ENCODE peak calls at places on chromosome 19, in nine cellular contexts. One of them, this sample, is unnamed.
A peak's percentile ranks its signal among the peaks of the same experiment; 100 is the strongest.

GRCh38 chr19:42066075-42066754 is 3.8 kb downstream of the GRIK5 start:
- DNase-seq in bronchial epithelial cell: peak; percentile 21
- DNase-seq in AG04450: no peak
- DNase-seq in activated T-cell treated with anti-CD3 and anti-CD28 coated beads for 1 hour: no peak
- DNase-seq in posterior cingulate gyrus: peak; percentile 59
- DNase-seq in ELR: peak; percentile 39
- DNase-seq in Calu3: peak; percentile 60
- DNase-seq in stimulated activated CD8-positive, alpha-beta memory T cell treated with anti-CD3 and anti-CD28 coated beads, Interleukin-7, amount 100 ng/mL, for 48 hours: no peak
- DNase-seq in IMR-90: peak; percentile 19
- DNase-seq in this sample: no peak

GRCh38 chr19:17213334-17213733 is 1.8 kb upstream of the USE1 start:
- DNase-seq in bronchial epithelial cell: no peak
- DNase-seq in AG04450: no peak
- DNase-seq in activated T-cell treated with anti-CD3 and anti-CD28 coated beads for 1 hour: no peak
- DNase-seq in posterior cingulate gyrus: no peak
- DNase-seq in ELR: no peak
- DNase-seq in Calu3: no peak
- DNase-seq in stimulated activated CD8-positive, alpha-beta memory T cell treated with anti-CD3 and anti-CD28 coated beads, Interleukin-7, amount 100 ng/mL, for 48 hours: no peak
- DNase-seq in IMR-90: no peak
- DNase-seq in this sample: no peak

GRCh38 chr19:5292843-5293606 is 47.6 kb downstream of the PTPRS start:
- DNase-seq in bronchial epithelial cell: peak; percentile 26
- DNase-seq in AG04450: peak; percentile 36
- DNase-seq in activated T-cell treated with anti-CD3 and anti-CD28 coated beads for 1 hour: peak; percentile 34
- DNase-seq in posterior cingulate gyrus: peak; percentile 55
- DNase-seq in ELR: peak; percentile 79
- DNase-seq in Calu3: peak; percentile 51
- DNase-seq in stimulated activated CD8-positive, alpha-beta memory T cell treated with anti-CD3 and anti-CD28 coated beads, Interleukin-7, amount 100 ng/mL, for 48 hours: peak; percentile 20
- DNase-seq in IMR-90: peak; percentile 65
- DNase-seq in this sample: peak; percentile 70

GRCh38 chr19:18743281-18743825 is 47.8 kb downstream of the COMP start:
- DNase-seq in bronchial epithelial cell: peak; percentile 17
- DNase-seq in AG04450: peak; percentile 24
- DNase-seq in activated T-cell treated with anti-CD3 and anti-CD28 coated beads for 1 hour: no peak
- DNase-seq in posterior cingulate gyrus: no peak
- DNase-seq in ELR: no peak
- DNase-seq in Calu3: no peak
- DNase-seq in stimulated activated CD8-positive, alpha-beta memory T cell treated with anti-CD3 and anti-CD28 coated beads, Interleukin-7, amount 100 ng/mL, for 48 hours: no peak
- DNase-seq in IMR-90: peak; percentile 76
- DNase-seq in this sample: peak; percentile 92

GRCh38 chr19:51158474-51159129 is 16.5 kb downstream of the SIGLEC7 start:
- DNase-seq in bronchial epithelial cell: peak; percentile 33
- DNase-seq in AG04450: no peak
- DNase-seq in activated T-cell treated with anti-CD3 and anti-CD28 coated beads for 1 hour: peak; percentile 74
- DNase-seq in posterior cingulate gyrus: no peak
- DNase-seq in ELR: peak; percentile 51
- DNase-seq in Calu3: peak; percentile 88
- DNase-seq in stimulated activated CD8-positive, alpha-beta memory T cell treated with anti-CD3 and anti-CD28 coated beads, Interleukin-7, amount 100 ng/mL, for 48 hours: peak; percentile 70
- DNase-seq in IMR-90: peak; percentile 7
- DNase-seq in this sample: peak; percentile 55

GRCh38 chr19:19445911-19446361 is 40.5 kb downstream of the GATAD2A start:
- DNase-seq in bronchial epithelial cell: peak; percentile 73
- DNase-seq in AG04450: no peak
- DNase-seq in activated T-cell treated with anti-CD3 and anti-CD28 coated beads for 1 hour: no peak
- DNase-seq in posterior cingulate gyrus: no peak
- DNase-seq in ELR: peak; percentile 57
- DNase-seq in Calu3: no peak
- DNase-seq in stimulated activated CD8-positive, alpha-beta memory T cell treated with anti-CD3 and anti-CD28 coated beads, Interleukin-7, amount 100 ng/mL, for 48 hours: no peak
- DNase-seq in IMR-90: peak; percentile 40
- DNase-seq in this sample: no peak

GRCh38 chr19:892243-892996 is 567 bp downstream of the MED16 start:
- DNase-seq in bronchial epithelial cell: no peak
- DNase-seq in AG04450: no peak
- DNase-seq in activated T-cell treated with anti-CD3 and anti-CD28 coated beads for 1 hour: no peak
- DNase-seq in posterior cingulate gyrus: no peak
- DNase-seq in ELR: peak; percentile 38
- DNase-seq in Calu3: peak; percentile 28
- DNase-seq in stimulated activated CD8-positive, alpha-beta memory T cell treated with anti-CD3 and anti-CD28 coated beads, Interleukin-7, amount 100 ng/mL, for 48 hours: no peak
- DNase-seq in IMR-90: no peak
- DNase-seq in this sample: no peak

GRCh38 chr19:2970201-2970838 is 7.0 kb upstream of the TLE6 start:
- DNase-seq in bronchial epithelial cell: no peak
- DNase-seq in AG04450: no peak
- DNase-seq in activated T-cell treated with anti-CD3 and anti-CD28 coated beads for 1 hour: no peak
- DNase-seq in posterior cingulate gyrus: no peak
- DNase-seq in ELR: no peak
- DNase-seq in Calu3: no peak
- DNase-seq in stimulated activated CD8-positive, alpha-beta memory T cell treated with anti-CD3 and anti-CD28 coated beads, Interleukin-7, amount 100 ng/mL, for 48 hours: no peak
- DNase-seq in IMR-90: no peak
- DNase-seq in this sample: no peak

GRCh38 chr19:15249912-15250634 is 17.8 kb upstream of the EPHX3 start:
- DNase-seq in bronchial epithelial cell: peak; percentile 66
- DNase-seq in AG04450: peak; percentile 82
- DNase-seq in activated T-cell treated with anti-CD3 and anti-CD28 coated beads for 1 hour: no peak
- DNase-seq in posterior cingulate gyrus: no peak
- DNase-seq in ELR: peak; percentile 96
- DNase-seq in Calu3: no peak
- DNase-seq in stimulated activated CD8-positive, alpha-beta memory T cell treated with anti-CD3 and anti-CD28 coated beads, Interleukin-7, amount 100 ng/mL, for 48 hours: no peak
- DNase-seq in IMR-90: peak; percentile 95
- DNase-seq in this sample: no peak

GRCh38 chr19:23832717-23833327 is 74.1 kb upstream of the ZNF681 start:
- DNase-seq in bronchial epithelial cell: no peak
- DNase-seq in AG04450: no peak
- DNase-seq in activated T-cell treated with anti-CD3 and anti-CD28 coated beads for 1 hour: no peak
- DNase-seq in posterior cingulate gyrus: no peak
- DNase-seq in ELR: no peak
- DNase-seq in Calu3: no peak
- DNase-seq in stimulated activated CD8-positive, alpha-beta memory T cell treated with anti-CD3 and anti-CD28 coated beads, Interleukin-7, amount 100 ng/mL, for 48 hours: no peak
- DNase-seq in IMR-90: no peak
- DNase-seq in this sample: no peak

GRCh38 chr19:33860691-33861090 is 64.0 kb downstream of the KCTD15 start:
- DNase-seq in bronchial epithelial cell: no peak
- DNase-seq in AG04450: no peak
- DNase-seq in activated T-cell treated with anti-CD3 and anti-CD28 coated beads for 1 hour: no peak
- DNase-seq in posterior cingulate gyrus: no peak
- DNase-seq in ELR: no peak
- DNase-seq in Calu3: no peak
- DNase-seq in stimulated activated CD8-positive, alpha-beta memory T cell treated with anti-CD3 and anti-CD28 coated beads, Interleukin-7, amount 100 ng/mL, for 48 hours: no peak
- DNase-seq in IMR-90: no peak
- DNase-seq in this sample: no peak

GRCh38 chr19:30882411-30883005 is 466.7 kb downstream of the TSHZ3 start:
- DNase-seq in bronchial epithelial cell: no peak
- DNase-seq in AG04450: no peak
- DNase-seq in activated T-cell treated with anti-CD3 and anti-CD28 coated beads for 1 hour: no peak
- DNase-seq in posterior cingulate gyrus: no peak
- DNase-seq in ELR: no peak
- DNase-seq in Calu3: no peak
- DNase-seq in stimulated activated CD8-positive, alpha-beta memory T cell treated with anti-CD3 and anti-CD28 coated beads, Interleukin-7, amount 100 ng/mL, for 48 hours: no peak
- DNase-seq in IMR-90: no peak
- DNase-seq in this sample: no peak

GRCh38 chr19:29524201-29524911 is 1.4 kb upstream of the VSTM2B start:
- DNase-seq in bronchial epithelial cell: no peak
- DNase-seq in AG04450: no peak
- DNase-seq in activated T-cell treated with anti-CD3 and anti-CD28 coated beads for 1 hour: no peak
- DNase-seq in posterior cingulate gyrus: peak; percentile 45
- DNase-seq in ELR: no peak
- DNase-seq in Calu3: no peak
- DNase-seq in stimulated activated CD8-positive, alpha-beta memory T cell treated with anti-CD3 and anti-CD28 coated beads, Interleukin-7, amount 100 ng/mL, for 48 hours: no peak
- DNase-seq in IMR-90: no peak
- DNase-seq in this sample: no peak

GRCh38 chr19:4277051-4277700 is 1.9 kb upstream of the SHD start:
- DNase-seq in bronchial epithelial cell: no peak
- DNase-seq in AG04450: no peak
- DNase-seq in activated T-cell treated with anti-CD3 and anti-CD28 coated beads for 1 hour: no peak
- DNase-seq in posterior cingulate gyrus: no peak
- DNase-seq in ELR: no peak
- DNase-seq in Calu3: no peak
- DNase-seq in stimulated activated CD8-positive, alpha-beta memory T cell treated with anti-CD3 and anti-CD28 coated beads, Interleukin-7, amount 100 ng/mL, for 48 hours: no peak
- DNase-seq in IMR-90: no peak
- DNase-seq in this sample: no peak

GRCh38 chr19:7970716-7971448 is 27.4 kb upstream of the TIMM44 start:
- DNase-seq in bronchial epithelial cell: peak; percentile 31
- DNase-seq in AG04450: no peak
- DNase-seq in activated T-cell treated with anti-CD3 and anti-CD28 coated beads for 1 hour: no peak
- DNase-seq in posterior cingulate gyrus: no peak
- DNase-seq in ELR: peak; percentile 64
- DNase-seq in Calu3: peak; percentile 46
- DNase-seq in stimulated activated CD8-positive, alpha-beta memory T cell treated with anti-CD3 and anti-CD28 coated beads, Interleukin-7, amount 100 ng/mL, for 48 hours: no peak
- DNase-seq in IMR-90: peak; percentile 28
- DNase-seq in this sample: peak; percentile 30

GRCh38 chr19:11142528-11143171 is 12.9 kb downstream of the SPC24 start:
- DNase-seq in bronchial epithelial cell: peak; percentile 80
- DNase-seq in AG04450: peak; percentile 92
- DNase-seq in activated T-cell treated with anti-CD3 and anti-CD28 coated beads for 1 hour: no peak
- DNase-seq in posterior cingulate gyrus: no peak
- DNase-seq in ELR: peak; percentile 96
- DNase-seq in Calu3: peak; percentile 93
- DNase-seq in stimulated activated CD8-positive, alpha-beta memory T cell treated with anti-CD3 and anti-CD28 coated beads, Interleukin-7, amount 100 ng/mL, for 48 hours: no peak
- DNase-seq in IMR-90: peak; percentile 95
- DNase-seq in this sample: peak; percentile 95